ENCODE peak calls at places on chromosome 11, in four cellular contexts. One of them, this sample, is unnamed.

GRCh38 chr11:17558025-17558780 is 11.1 kb downstream of the OTOG start:
- DNase-seq in H1: no peak
- DNase-seq in H9: no peak
- DNase-seq in IMR-90: no peak
- DNase-seq in this sample: no peak

GRCh38 chr11:12207384-12208150 is 97.2 kb downstream of the MICAL2 start:
- DNase-seq in IMR-90: peak; percentile 86
- DNase-seq in H9: no peak
- DNase-seq in H1: no peak
- DNase-seq in this sample: no peak

GRCh38 chr11:28090052-28090749 is 17.8 kb downstream of the KIF18A start:
- DNase-seq in H1: no peak
- DNase-seq in H9: no peak
- DNase-seq in IMR-90: peak; percentile 82
- DNase-seq in this sample: no peak

GRCh38 chr11:2703487-2704141 is 3.8 kb upstream of the KCNQ1OT1 start:
- DNase-seq in H9: no peak
- DNase-seq in IMR-90: no peak
- DNase-seq in H1: no peak
- DNase-seq in this sample: peak; percentile 27

GRCh38 chr11:78651923-78652602 is 77.4 kb upstream of the NARS2 start:
- DNase-seq in H1: no peak
- DNase-seq in H9: no peak
- DNase-seq in IMR-90: no peak
- DNase-seq in this sample: no peak

GRCh38 chr11:61267437-61267841 is 26.5 kb downstream of the PGA5 start:
- DNase-seq in H1: no peak
- DNase-seq in IMR-90: no peak
- DNase-seq in H9: no peak
- DNase-seq in this sample: no peak

GRCh38 chr11:19879309-19880087 is 166.9 kb downstream of the NAV2 start:
- DNase-seq in H9: no peak
- DNase-seq in H1: no peak
- DNase-seq in IMR-90: no peak
- DNase-seq in this sample: no peak

GRCh38 chr11:73645972-73646631 is at the start of gene PLEKHB1:
- DNase-seq in H9: peak; percentile 88
- DNase-seq in H1: no peak
- DNase-seq in IMR-90: no peak
- DNase-seq in this sample: peak; percentile 91

GRCh38 chr11:90254065-90254464 is 31.2 kb upstream of the CHORDC1 start:
- DNase-seq in H9: no peak
- DNase-seq in IMR-90: no peak
- DNase-seq in H1: no peak
- DNase-seq in this sample: no peak

GRCh38 chr11:3119141-3119821 is 45.8 kb downstream of the OSBPL5 start:
- DNase-seq in H9: no peak
- DNase-seq in IMR-90: no peak
- DNase-seq in H1: no peak
- DNase-seq in this sample: no peak

GRCh38 chr11:403761-404431 is 9.9 kb downstream of the PKP3 start:
- DNase-seq in IMR-90: no peak
- DNase-seq in H1: no peak
- DNase-seq in H9: no peak
- DNase-seq in this sample: no peak

GRCh38 chr11:65773784-65774411 is 6.9 kb downstream of the AP5B1 start:
- DNase-seq in H9: no peak
- DNase-seq in IMR-90: no peak
- DNase-seq in H1: no peak
- DNase-seq in this sample: no peak

GRCh38 chr11:1257366-1257765 is 34.5 kb downstream of the MUC5B start:
- DNase-seq in IMR-90: no peak
- DNase-seq in H1: no peak
- DNase-seq in H9: no peak
- DNase-seq in this sample: no peak

GRCh38 chr11:67240575-67241389 is 25.5 kb upstream of the GRK2 start:
- DNase-seq in H1: no peak
- DNase-seq in H9: peak; percentile 44
- DNase-seq in IMR-90: peak; percentile 75
- DNase-seq in this sample: peak; percentile 92

GRCh38 chr11:12160680-12161079 is 50.3 kb downstream of the MICAL2 start:
- DNase-seq in H1: no peak
- DNase-seq in H9: no peak
- DNase-seq in IMR-90: peak; percentile 30
- DNase-seq in this sample: no peak

GRCh38 chr11:96169250-96169649 is 173.7 kb downstream of the MAML2 start:
- DNase-seq in IMR-90: no peak
- DNase-seq in H1: no peak
- DNase-seq in H9: no peak
- DNase-seq in this sample: peak; percentile 40

GRCh38 chr11:123694551-123694950 is 40.1 kb upstream of the SCN3B start:
- DNase-seq in H9: no peak
- DNase-seq in IMR-90: no peak
- DNase-seq in H1: no peak
- DNase-seq in this sample: no peak

GRCh38 chr11:107545101-107545514 is 20.4 kb downstream of the ALKBH8 start:
- DNase-seq in H9: no peak
- DNase-seq in H1: no peak
- DNase-seq in IMR-90: peak; percentile 63
- DNase-seq in this sample: no peak

GRCh38 chr11:116707250-116707649 is 65.5 kb downstream of the BUD13 start:
- DNase-seq in H9: no peak
- DNase-seq in H1: no peak
- DNase-seq in IMR-90: no peak
- DNase-seq in this sample: no peak

GRCh38 chr11:117931971-117932370 is 2.8 kb upstream of the TMPRSS13 start:
- DNase-seq in H9: no peak
- DNase-seq in H1: no peak
- DNase-seq in IMR-90: no peak
- DNase-seq in this sample: no peak

GRCh38 chr11:3796796-3797328 is 492 bp downstream of the NUP98 start:
- DNase-seq in IMR-90: no peak
- DNase-seq in H9: no peak
- DNase-seq in H1: no peak
- DNase-seq in this sample: no peak

GRCh38 chr11:120680322-120680721 is 168.8 kb downstream of the GRIK4 start:
- DNase-seq in IMR-90: no peak
- DNase-seq in H1: no peak
- DNase-seq in H9: no peak
- DNase-seq in this sample: no peak

GRCh38 chr11:126971305-126971704 is 29.3 kb downstream of the KIRREL3 start:
- DNase-seq in IMR-90: no peak
- DNase-seq in H9: no peak
- DNase-seq in H1: no peak
- DNase-seq in this sample: no peak

GRCh38 chr11:76553554-76554476 is 109.0 kb downstream of the EMSY start:
- DNase-seq in IMR-90: no peak
- DNase-seq in H1: no peak
- DNase-seq in H9: no peak
- DNase-seq in this sample: peak; percentile 5

GRCh38 chr11:26323837-26324236 is 8.1 kb upstream of the ANO3 start:
- DNase-seq in H9: no peak
- DNase-seq in IMR-90: no peak
- DNase-seq in H1: no peak
- DNase-seq in this sample: peak; percentile 78

GRCh38 chr11:18495703-18496102 is 31.0 kb downstream of the TSG101 start:
- DNase-seq in H1: no peak
- DNase-seq in H9: no peak
- DNase-seq in IMR-90: no peak
- DNase-seq in this sample: no peak

GRCh38 chr11:71490731-71491390 is 36.2 kb upstream of the KRTAP5-7 start:
- DNase-seq in H1: no peak
- DNase-seq in H9: no peak
- DNase-seq in IMR-90: no peak
- DNase-seq in this sample: no peak

GRCh38 chr11:28343304-28344233 is 235.4 kb downstream of the METTL15 start:
- DNase-seq in IMR-90: peak; percentile 95
- DNase-seq in H1: no peak
- DNase-seq in H9: no peak
- DNase-seq in this sample: peak; percentile 44

GRCh38 chr11:23539556-23539955 is 679.3 kb upstream of the CCDC179 start:
- DNase-seq in IMR-90: no peak
- DNase-seq in H9: no peak
- DNase-seq in H1: no peak
- DNase-seq in this sample: no peak

GRCh38 chr11:16738949-16739262 is 459 bp downstream of the C11orf58 start:
- DNase-seq in H9: no peak
- DNase-seq in H1: no peak
- DNase-seq in IMR-90: no peak
- DNase-seq in this sample: no peak

GRCh38 chr11:66325140-66325754 is 8.4 kb upstream of the CD248 start:
- DNase-seq in IMR-90: no peak
- DNase-seq in H9: no peak
- DNase-seq in H1: no peak
- DNase-seq in this sample: no peak

GRCh38 chr11:36292311-36292722 is 3.1 kb upstream of the COMMD9 start:
- DNase-seq in H9: no peak
- DNase-seq in H1: no peak
- DNase-seq in IMR-90: peak; percentile 47
- DNase-seq in this sample: peak; percentile 55

GRCh38 chr11:73204711-73205121 is 13.4 kb upstream of the P2RY2 start:
- DNase-seq in IMR-90: no peak
- DNase-seq in H1: no peak
- DNase-seq in H9: peak; percentile 21
- DNase-seq in this sample: no peak

GRCh38 chr11:119092880-119093665 is 8.4 kb downstream of the HMBS start:
- DNase-seq in H1: no peak
- DNase-seq in H9: no peak
- DNase-seq in IMR-90: peak; percentile 42
- DNase-seq in this sample: no peak

GRCh38 chr11:74493816-74494630 is 499 bp upstream of the LIPT2 start:
- DNase-seq in H1: no peak
- DNase-seq in IMR-90: peak; percentile 47
- DNase-seq in H9: no peak
- DNase-seq in this sample: no peak

GRCh38 chr11:115530752-115531151 is 26.5 kb upstream of the CADM1 start:
- DNase-seq in H1: no peak
- DNase-seq in H9: peak; percentile 81
- DNase-seq in IMR-90: no peak
- DNase-seq in this sample: peak; percentile 83

GRCh38 chr11:72814831-72815618 is 814 bp downstream of the ATG16L2 start:
- DNase-seq in IMR-90: peak; percentile 54
- DNase-seq in H9: peak; percentile 89
- DNase-seq in H1: no peak
- DNase-seq in this sample: peak; percentile 91

GRCh38 chr11:134951305-134951700 is 539.3 kb upstream of the B3GAT1 start:
- DNase-seq in IMR-90: peak; percentile 78
- DNase-seq in H9: no peak
- DNase-seq in H1: no peak
- DNase-seq in this sample: peak; percentile 65

GRCh38 chr11:31582697-31583096 is 73.1 kb downstream of the ELP4 start:
- DNase-seq in IMR-90: no peak
- DNase-seq in H9: no peak
- DNase-seq in H1: no peak
- DNase-seq in this sample: no peak

GRCh38 chr11:24759742-24760141 is 262.9 kb downstream of the LUZP2 start:
- DNase-seq in H9: no peak
- DNase-seq in IMR-90: no peak
- DNase-seq in H1: no peak
- DNase-seq in this sample: no peak

GRCh38 chr11:24755260-24755839 is 258.5 kb downstream of the LUZP2 start:
- DNase-seq in IMR-90: no peak
- DNase-seq in H9: no peak
- DNase-seq in H1: no peak
- DNase-seq in this sample: no peak

GRCh38 chr11:24762076-24762475 is 265.2 kb downstream of the LUZP2 start:
- DNase-seq in H9: no peak
- DNase-seq in IMR-90: no peak
- DNase-seq in H1: no peak
- DNase-seq in this sample: no peak

GRCh38 chr11:24760681-24761080 is 263.8 kb downstream of the LUZP2 start:
- DNase-seq in H9: no peak
- DNase-seq in IMR-90: peak; percentile 30
- DNase-seq in H1: no peak
- DNase-seq in this sample: no peak
- H4K5ac ChIP-seq in H9: no peak overlapping the region
- H4K5ac ChIP-seq in IMR-90: no peak overlapping the region
- H4K5ac ChIP-seq in H1: no peak overlapping the region
- H4K5ac ChIP-seq in this sample: no peak overlapping the region

DNA sequence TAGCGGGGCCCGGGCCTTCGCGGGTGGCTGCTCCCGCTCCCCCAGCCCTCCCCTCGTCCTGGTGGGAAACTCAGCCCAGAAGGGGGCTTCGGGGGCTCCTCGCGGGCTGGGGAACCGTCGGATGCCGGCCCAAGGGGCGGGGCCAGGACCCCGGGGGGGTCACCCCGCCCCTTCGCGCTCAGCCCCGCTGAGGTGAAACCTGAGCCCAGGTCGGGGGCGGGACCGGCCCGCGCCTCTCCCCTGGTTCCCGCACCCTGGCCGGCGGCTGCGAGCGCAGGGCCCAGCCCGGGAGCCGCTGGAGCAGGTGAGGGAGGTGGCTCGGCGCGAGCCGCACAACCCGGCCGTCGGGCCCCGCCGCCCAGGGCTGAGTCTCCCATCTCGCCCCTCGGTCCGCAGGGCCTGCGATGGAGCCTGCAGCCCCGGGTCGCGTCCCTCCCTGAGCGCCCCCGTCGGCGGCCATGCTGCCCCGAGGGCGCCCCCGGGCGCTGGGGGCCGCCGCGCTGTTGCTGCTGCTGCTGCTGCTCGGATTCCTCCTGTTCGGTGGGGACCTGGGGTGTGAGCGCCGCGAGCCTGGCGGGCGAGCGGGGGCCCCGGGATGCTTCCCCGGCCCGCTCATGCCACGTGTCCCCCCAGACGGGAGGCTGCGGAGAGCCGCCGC is at the start of gene LARGE2:
- DNase-seq in H1: no peak
- DNase-seq in H9: no peak
- DNase-seq in IMR-90: no peak
- DNase-seq in this sample: peak; percentile 80
- H3K4me2 ChIP-seq in H1: peak within 1 kb of the TSS; percentile 81
- H3K4me2 ChIP-seq in H9: peak within 1 kb of the TSS; percentile 91
- H3K4me2 ChIP-seq in IMR-90: no peak within 1 kb of the TSS
- H3K4me2 ChIP-seq in this sample: peak within 1 kb of the TSS; percentile 46

GRCh38 chr11:129640671-129641070 is 175.0 kb upstream of the TMEM45B start:
- DNase-seq in H9: no peak
- DNase-seq in IMR-90: no peak
- DNase-seq in H1: no peak
- DNase-seq in this sample: no peak
- H4K5ac ChIP-seq in H9: no peak overlapping the region
- H4K5ac ChIP-seq in IMR-90: no peak overlapping the region
- H4K5ac ChIP-seq in H1: no peak overlapping the region
- H4K5ac ChIP-seq in this sample: no peak overlapping the region

GRCh38 chr11:68835749-68836148 is 6.0 kb downstream of the CPT1A start:
- DNase-seq in IMR-90: no peak
- DNase-seq in H9: no peak
- DNase-seq in H1: no peak
- DNase-seq in this sample: no peak

GRCh38 chr11:68835328-68835727 is 6.4 kb downstream of the CPT1A start:
- DNase-seq in H9: no peak
- DNase-seq in IMR-90: no peak
- DNase-seq in H1: no peak
- DNase-seq in this sample: no peak

GRCh38 chr11:68828957-68829356 is 12.8 kb downstream of the CPT1A start:
- DNase-seq in H1: no peak
- DNase-seq in IMR-90: no peak
- DNase-seq in H9: no peak
- DNase-seq in this sample: no peak

GRCh38 chr11:68831124-68831523 is 10.6 kb downstream of the CPT1A start:
- DNase-seq in H9: no peak
- DNase-seq in H1: no peak
- DNase-seq in IMR-90: no peak
- DNase-seq in this sample: no peak

GRCh38 chr11:68832476-68833176 is 9.1 kb downstream of the CPT1A start:
- DNase-seq in IMR-90: no peak
- DNase-seq in H1: no peak
- DNase-seq in H9: no peak
- DNase-seq in this sample: no peak
- H3K4me2 ChIP-seq in IMR-90: no peak overlapping the region
- H3K4me2 ChIP-seq in H1: no peak overlapping the region
- H3K4me2 ChIP-seq in H9: no peak overlapping the region
- H3K4me2 ChIP-seq in this sample: no peak overlapping the region

This sample was measured in mesendoderm.